ENCODE peak calls at places on chromosomes 3 and 15, in seven cellular contexts. X, M, J, P, D, B and W are unnamed samples.
A peak's percentile ranks its signal among the peaks of the same experiment; 100 is the strongest.

GRCh38 chr3:10194328-10195071 is 29.8 kb downstream of the IRAK2 start:
- DNase-seq in B (no peak), J (peak; percentile 41), P (peak; percentile 95), M (no peak), D (peak; percentile 64), X (no peak), W (no peak)

GRCh38 chr15:32981536-32981935 is 213.0 kb downstream of the FMN1 start:
- DNase-seq in D (no peak), P (peak; percentile 61), B (no peak), M (no peak), X (no peak), J (no peak), W (no peak)

GRCh38 chr3:57292895-57293526 is 526 bp upstream of the ASB14 start:
- DNase-seq in D (no peak), J (no peak), B (no peak), M (no peak), P (no peak), X (no peak), W (no peak)

GRCh38 chr3:171676600-171677175 is 133.6 kb downstream of the PLD1 start:
- DNase-seq in D (no peak), X (no peak), B (no peak), M (no peak), P (no peak), J (no peak), W (no peak)

GRCh38 chr15:90872481-90873184 is 4.2 kb downstream of the FURIN start:
- DNase-seq in P (peak; percentile 84), J (no peak), B (peak; percentile 84), X (no peak), D (peak; percentile 55), M (peak; percentile 44), W (peak; percentile 55)

GRCh38 chr3:108847187-108847586 is 24.6 kb downstream of the TRAT1 start:
- DNase-seq in M (no peak), J (no peak), B (no peak), X (no peak), P (no peak), D (no peak), W (no peak)

GRCh38 chr3:29170894-29171582 is 109.8 kb upstream of the RBMS3 start:
- DNase-seq in X (no peak), M (no peak), D (no peak), P (no peak), J (no peak), B (peak; percentile 60), W (no peak)

GRCh38 chr15:78450285-78450858 is 12.4 kb downstream of the IREB2 start:
- DNase-seq in P (no peak), J (no peak), D (no peak), B (no peak), M (no peak), X (no peak), W (no peak)

GRCh38 chr3:117628896-117629295 is 919.3 kb downstream of the TUSC7 start:
- DNase-seq in M (no peak), X (peak; percentile 19), D (peak; percentile 40), J (no peak), P (peak; percentile 61), B (peak; percentile 91), W (no peak)

GRCh38 chr3:101253429-101253828 is 66.9 kb downstream of the IMPG2 start:
- DNase-seq in B (no peak), D (no peak), P (peak; percentile 35), J (no peak), X (no peak), M (no peak), W (no peak)

GRCh38 chr15:62824111-62824737 is 218.3 kb upstream of the TPM1 start:
- DNase-seq in M (no peak), P (peak; percentile 72), J (no peak), D (no peak), X (no peak), B (peak; percentile 75), W (no peak)

GRCh38 chr15:85854345-85855097 is 59.8 kb upstream of the KLHL25 start:
- DNase-seq in X (peak; percentile 31), D (no peak), J (peak; percentile 69), M (peak; percentile 24), B (peak; percentile 57), P (peak; percentile 61), W (no peak)

GRCh38 chr15:101063891-101064794 is 145.0 kb downstream of the LRRK1 start:
- DNase-seq in D (peak; percentile 89), M (no peak), X (no peak), B (peak; percentile 27), J (no peak), P (no peak), W (no peak)

GRCh38 chr3:189635385-189635784 is 4.2 kb downstream of the TP63 start:
- DNase-seq in X (no peak), J (no peak), D (no peak), M (no peak), P (no peak), B (no peak), W (no peak)

GRCh38 chr15:73930371-73930770 is 4.1 kb downstream of the LOXL1 start:
- DNase-seq in D (peak; percentile 91), J (no peak), P (no peak), B (peak; percentile 95), M (no peak), X (peak; percentile 68), W (peak; percentile 73)

GRCh38 chr15:40379853-40380252 is 2.7 kb upstream of the KNSTRN start:
- DNase-seq in X (no peak), M (peak; percentile 93), B (peak; percentile 91), J (no peak), D (peak; percentile 86), P (peak; percentile 93), W (peak; percentile 72)

GRCh38 chr3:152290374-152290773 is 21.6 kb downstream of the MBNL1 start:
- DNase-seq in X (no peak), B (no peak), D (no peak), J (no peak), M (no peak), P (no peak), W (no peak)
- H3K4me3 ChIP-seq in X (no peak overlapping the region), B (no peak overlapping the region), D (no peak overlapping the region), J (no peak overlapping the region), M (no peak overlapping the region), P (no peak overlapping the region), W (no peak overlapping the region)

DNA sequence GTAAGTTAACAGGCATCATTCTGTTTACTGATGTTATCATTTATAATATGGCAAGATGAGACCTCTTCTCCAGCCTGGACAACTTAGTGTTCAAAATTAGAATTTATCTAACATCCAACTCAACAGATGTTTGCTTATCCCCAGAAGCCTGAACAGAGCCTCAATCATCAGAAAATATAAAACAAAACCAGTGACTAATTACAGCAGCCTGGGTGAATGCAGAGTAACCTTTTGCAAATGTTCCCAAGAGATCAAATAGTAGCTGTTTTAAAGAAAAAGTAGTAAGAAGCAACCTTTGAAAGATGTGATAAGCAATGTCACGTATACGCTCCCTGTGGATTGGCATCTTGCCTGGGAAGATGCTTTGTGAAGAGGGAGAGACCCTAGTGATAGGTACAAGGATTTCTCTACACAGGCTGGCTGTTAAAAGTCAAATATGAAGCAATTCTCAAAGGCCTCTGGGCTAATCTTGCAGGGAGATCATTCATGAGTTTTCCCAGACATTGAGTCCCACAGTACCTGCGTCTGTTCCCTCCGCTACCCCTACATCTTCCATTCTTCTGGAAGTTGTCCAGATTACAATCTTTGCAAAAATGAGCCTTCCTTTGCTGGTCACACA is 39.3 kb upstream of the PRICKLE2 start:
- DNase-seq in B (peak; percentile 20), X (no peak), J (no peak), M (no peak), P (no peak), D (no peak), W (no peak)
- H3K4me3 ChIP-seq in B (no peak overlapping the region), X (peak overlapping the region; percentile 38), J (no peak overlapping the region), M (no peak overlapping the region), P (no peak overlapping the region), D (no peak overlapping the region), W (no peak overlapping the region)

GRCh38 chr3:140018556-140018955 is 83.6 kb downstream of the CLSTN2 start:
- DNase-seq in M (no peak), D (no peak), B (no peak), J (no peak), P (no peak), X (no peak), W (no peak)

GRCh38 chr3:140019946-140020345 is 85.0 kb downstream of the CLSTN2 start:
- DNase-seq in P (no peak), X (no peak), M (no peak), D (no peak), B (no peak), J (no peak), W (no peak)

GRCh38 chr3:140021269-140021668 is 86.3 kb downstream of the CLSTN2 start:
- DNase-seq in P (no peak), M (no peak), X (no peak), D (no peak), J (no peak), B (no peak), W (no peak)

GRCh38 chr3:140022061-140022781 is 87.2 kb downstream of the CLSTN2 start:
- DNase-seq in X (peak; percentile 27), D (peak; percentile 64), M (no peak), B (peak; percentile 4), P (no peak), J (no peak), W (no peak)

DNA sequence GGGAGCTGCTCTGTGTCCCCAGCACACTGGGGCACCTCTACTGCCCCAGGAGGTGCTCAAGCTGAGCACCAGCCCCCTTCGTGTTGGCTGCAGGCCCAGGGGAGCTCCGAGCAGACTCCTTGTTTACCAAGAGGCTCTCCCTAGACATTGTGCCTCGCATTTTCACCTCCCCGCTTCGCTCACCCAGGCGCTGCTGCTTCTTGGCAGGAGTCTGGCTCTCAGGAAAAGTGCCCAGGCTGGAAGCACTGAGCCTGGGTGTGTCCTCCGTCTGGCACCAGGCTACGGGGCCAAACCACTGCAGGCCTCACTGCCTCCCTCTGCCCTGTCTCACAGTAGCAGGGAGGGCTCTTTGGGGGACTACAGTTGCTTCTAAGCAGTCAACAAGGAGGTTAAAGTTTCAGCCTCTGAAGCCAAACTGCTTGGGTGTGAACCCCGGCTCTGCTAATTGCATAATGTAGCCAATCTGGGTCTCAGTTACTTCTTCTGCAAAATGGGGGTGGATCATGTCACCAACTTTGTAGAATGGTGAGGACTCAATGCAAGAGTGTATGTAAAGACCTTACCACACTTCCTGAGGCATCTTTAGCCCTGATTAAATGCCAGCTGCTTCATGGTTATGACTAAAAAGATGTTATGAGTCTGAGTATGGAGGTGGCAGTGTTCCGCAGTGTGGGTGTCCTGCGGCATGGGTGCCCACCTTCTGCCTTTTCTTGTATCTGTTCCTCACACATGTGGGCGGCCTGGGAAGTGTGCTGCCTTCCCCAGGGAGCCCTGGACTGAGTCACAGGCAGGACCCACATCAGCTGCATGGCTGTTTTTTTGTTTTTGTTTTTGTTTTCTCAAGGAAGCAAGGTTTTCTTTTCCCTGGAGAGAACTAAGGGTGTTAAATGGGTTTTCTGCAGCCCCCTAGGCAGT is 88.9 kb downstream of the CLSTN2 start:
- DNase-seq in P (no peak), B (no peak), X (peak; percentile 39), D (peak; percentile 78), J (no peak), M (no peak), W (no peak)
- H3K4me3 ChIP-seq in P (no peak overlapping the region), B (no peak overlapping the region), X (no peak overlapping the region), D (no peak overlapping the region), J (no peak overlapping the region), M (no peak overlapping the region), W (no peak overlapping the region)

DNA sequence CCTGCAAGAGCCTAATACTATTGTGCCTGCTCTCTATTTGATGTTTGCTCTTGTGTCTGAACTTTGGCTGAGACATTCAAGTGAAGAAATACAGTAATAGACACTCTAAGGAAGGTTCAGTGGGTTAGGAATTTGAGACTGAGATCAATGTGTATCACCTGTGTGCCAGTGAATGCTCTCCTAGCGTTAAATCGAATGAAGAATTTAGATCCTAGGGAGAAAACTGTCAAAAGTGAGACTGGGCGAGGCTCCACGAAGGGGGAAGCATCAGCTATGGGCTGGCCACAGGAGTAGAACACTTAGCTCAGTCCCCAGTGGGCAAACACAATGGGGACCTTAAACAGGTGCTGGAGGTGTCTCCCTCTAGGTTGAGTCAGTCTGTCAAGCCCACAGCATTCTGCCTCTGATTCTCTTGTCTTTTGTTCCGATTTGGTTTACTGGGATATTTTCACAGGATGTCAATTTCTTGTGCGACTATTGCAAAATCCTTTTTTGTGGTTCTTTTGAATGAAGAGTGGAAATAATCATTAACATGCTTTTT is 1.3 kb downstream of the ROBO2 start:
- DNase-seq in B (no peak), P (no peak), M (no peak), D (no peak), X (no peak), J (no peak), W (no peak)
- H3K4me3 ChIP-seq in B (no peak overlapping the region), P (no peak overlapping the region), M (peak overlapping the region; percentile 76), D (no peak overlapping the region), X (no peak overlapping the region), J (peak overlapping the region; percentile 47), W (no peak overlapping the region)